ENCODE peak calls at places on chromosomes 7 and 10, in five cellular contexts. J, B, O, A and Y are unnamed samples.

GRCh38 chr10:45354261-45354660 is 19.8 kb upstream of the ALOX5 start:
- DNase-seq in A (no peak), B (no peak), O (no peak), J (no peak), Y (no peak)

GRCh38 chr7:36794689-36795088 is 70.4 kb upstream of the AOAH start:
- DNase-seq in J (no peak), B (no peak), O (no peak), A (no peak), Y (no peak)

GRCh38 chr10:77943086-77943901 is 16.7 kb upstream of the DLG5 start:
- DNase-seq in O (no peak), J (no peak), B (peak; percentile 72), A (peak; percentile 77), Y (no peak)

GRCh38 chr7:82050792-82051191 is 280.9 kb upstream of the HGF start:
- DNase-seq in J (peak; percentile 23), A (peak; percentile 86), B (peak; percentile 23), O (no peak), Y (no peak)

GRCh38 chr10:70508912-70509366 is 30.4 kb downstream of the PALD1 start:
- DNase-seq in J (peak; percentile 53), B (peak; percentile 34), O (peak; percentile 63), A (peak; percentile 68), Y (no peak)

GRCh38 chr7:110595694-110596093 is 495.2 kb upstream of the LRRN3 start:
- DNase-seq in B (no peak), J (peak; percentile 38), A (no peak), O (peak; percentile 8), Y (no peak)

GRCh38 chr7:94053532-94053931 is 49.4 kb upstream of the BET1 start:
- DNase-seq in O (no peak), A (no peak), B (no peak), J (no peak), Y (peak; percentile 3)

GRCh38 chr7:1447112-1447511 is 12.2 kb downstream of the MICALL2 start:
- DNase-seq in B (no peak), A (no peak), O (no peak), J (no peak), Y (no peak)

GRCh38 chr7:31562002-31562401 is 48.1 kb downstream of the ITPRID1 start:
- DNase-seq in O (no peak), A (no peak), J (no peak), B (no peak), Y (no peak)

GRCh38 chr10:47400251-47400650 is 16.2 kb upstream of the ZNF488 start:
- DNase-seq in A (no peak), B (no peak), J (no peak), O (no peak), Y (no peak)

GRCh38 chr10:1372212-1372611 is 316.0 kb downstream of the WDR37 start:
- DNase-seq in O (no peak), J (no peak), B (no peak), A (no peak), Y (no peak)

GRCh38 chr7:92135490-92135889 is 1.2 kb upstream of the CYP51A1 start:
- DNase-seq in B (peak; percentile 54), O (peak; percentile 28), A (peak; percentile 27), J (no peak), Y (no peak)

GRCh38 chr10:119045561-119045960 is 16.0 kb downstream of the NANOS1 start:
- DNase-seq in B (no peak), J (no peak), O (no peak), A (no peak), Y (no peak)

GRCh38 chr10:76306859-76307258 is 875.4 kb downstream of the LRMDA start:
- DNase-seq in B (no peak), O (no peak), A (peak; percentile 38), J (no peak), Y (no peak)

GRCh38 chr10:76309744-76310441 is 878.5 kb downstream of the LRMDA start:
- DNase-seq in O (no peak), J (no peak), A (no peak), B (no peak), Y (no peak)

GRCh38 chr10:76311752-76312699 is 880.6 kb downstream of the LRMDA start:
- DNase-seq in O (peak; percentile 79), J (peak; percentile 49), B (peak; percentile 56), A (peak; percentile 44), Y (no peak)

GRCh38 chr10:76308946-76309529 is 877.6 kb downstream of the LRMDA start:
- DNase-seq in O (peak; percentile 85), J (no peak), A (no peak), B (no peak), Y (no peak)

GRCh38 chr10:76310681-76311080 is 879.3 kb downstream of the LRMDA start:
- DNase-seq in J (no peak), B (no peak), O (no peak), A (no peak), Y (no peak)
- H3K4me3 ChIP-seq in J (no peak overlapping the region), B (no peak overlapping the region), O (no peak overlapping the region), A (no peak overlapping the region), Y (no peak overlapping the region)

GRCh38 chr7:33128990-33129805 is at the start of gene BBS9:
- DNase-seq in B (peak; percentile 97), J (peak; percentile 96), O (peak; percentile 98), A (peak; percentile 98), Y (peak; percentile 82)
- TF ChIP-seq CTCF in B (no peak), J (no peak), O (peak; percentile 20), A (no peak), Y (no peak)

GRCh38 chr10:75407716-75408511 is 6.3 kb upstream of the ZNF503 start:
- DNase-seq in J (peak; percentile 66), O (peak; percentile 78), B (peak; percentile 65), A (peak; percentile 49), Y (no peak)
- H3K4me3 ChIP-seq in J (peak overlapping the region; percentile 71), O (peak overlapping the region; percentile 87), B (peak overlapping the region; percentile 89), A (peak overlapping the region; percentile 75), Y (peak overlapping the region; percentile 79)

GRCh38 chr10:124632566-124632965 is 111.6 kb downstream of the FAM53B start:
- DNase-seq in J (no peak), A (no peak), O (no peak), B (no peak), Y (no peak)

GRCh38 chr10:124629842-124630241 is 114.3 kb downstream of the FAM53B start:
- DNase-seq in A (no peak), O (no peak), B (no peak), J (no peak), Y (no peak)

GRCh38 chr10:124630551-124630950 is 113.6 kb downstream of the FAM53B start:
- DNase-seq in B (no peak), O (no peak), A (no peak), J (no peak), Y (no peak)

GRCh38 chr10:124629410-124629809 is 114.8 kb downstream of the FAM53B start:
- DNase-seq in B (no peak), O (no peak), A (peak; percentile 43), J (no peak), Y (no peak)

DNA sequence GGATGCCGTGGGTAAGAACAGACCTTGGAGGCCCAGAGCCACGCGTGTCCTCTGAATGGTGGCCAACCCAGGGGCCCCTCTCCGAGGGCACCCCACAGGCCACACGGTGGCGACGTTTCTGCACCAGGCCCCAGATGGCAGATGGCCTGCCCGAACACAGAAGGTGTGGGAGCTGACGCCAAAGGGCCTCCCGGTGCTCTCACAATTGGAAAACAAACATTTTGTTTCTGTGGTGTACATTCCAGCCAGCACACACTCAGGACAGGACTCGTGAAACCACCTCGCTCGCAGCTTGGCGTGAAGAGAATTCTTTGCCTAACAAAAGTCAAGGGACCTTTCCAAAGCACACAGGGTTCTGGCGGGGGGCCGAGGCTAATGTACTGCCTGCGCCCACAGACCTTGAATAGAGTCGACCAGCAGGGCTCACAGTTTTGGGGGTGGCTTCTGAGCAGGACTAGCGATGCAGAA is 112.1 kb downstream of the FAM53B start:
- DNase-seq in A (no peak), O (peak; percentile 54), B (no peak), J (peak; percentile 24), Y (peak; percentile 89)
- TF ChIP-seq CTCF in A (no peak), O (peak; percentile 51), B (peak; percentile 16), J (peak; percentile 27), Y (peak; percentile 64)

DNA sequence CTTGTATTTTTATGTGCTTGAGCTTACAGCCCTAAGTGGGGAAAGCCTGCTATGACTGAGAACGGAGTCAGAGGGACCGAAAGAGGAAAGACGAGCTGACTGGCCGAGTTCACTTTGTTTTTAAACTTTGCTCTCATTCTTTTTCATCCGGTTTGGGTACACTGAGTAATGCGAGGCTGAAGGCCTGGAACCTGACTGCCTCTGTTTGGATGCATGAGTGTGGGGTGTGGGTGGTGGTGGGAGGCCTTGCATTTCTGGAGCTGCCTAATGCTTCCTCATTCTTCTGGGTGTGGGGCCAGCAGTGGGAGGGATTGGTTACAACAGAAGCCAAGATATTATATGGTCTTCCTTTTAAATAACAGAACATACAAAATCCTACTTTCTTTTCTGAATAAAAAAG is 155.5 kb downstream of the BUB3 start:
- DNase-seq in A (no peak), J (no peak), B (no peak), O (no peak), Y (no peak)
- H3K4me3 ChIP-seq in A (no peak overlapping the region), J (no peak overlapping the region), B (no peak overlapping the region), O (no peak overlapping the region), Y (no peak overlapping the region)

GRCh38 chr10:132252412-132252811 is 55.3 kb downstream of the STK32C start:
- DNase-seq in O (no peak), A (no peak), B (no peak), J (no peak), Y (no peak)
- TF ChIP-seq CTCF in O (peak; percentile 24), A (no peak), B (no peak), J (peak; percentile 9), Y (no peak)

DNA sequence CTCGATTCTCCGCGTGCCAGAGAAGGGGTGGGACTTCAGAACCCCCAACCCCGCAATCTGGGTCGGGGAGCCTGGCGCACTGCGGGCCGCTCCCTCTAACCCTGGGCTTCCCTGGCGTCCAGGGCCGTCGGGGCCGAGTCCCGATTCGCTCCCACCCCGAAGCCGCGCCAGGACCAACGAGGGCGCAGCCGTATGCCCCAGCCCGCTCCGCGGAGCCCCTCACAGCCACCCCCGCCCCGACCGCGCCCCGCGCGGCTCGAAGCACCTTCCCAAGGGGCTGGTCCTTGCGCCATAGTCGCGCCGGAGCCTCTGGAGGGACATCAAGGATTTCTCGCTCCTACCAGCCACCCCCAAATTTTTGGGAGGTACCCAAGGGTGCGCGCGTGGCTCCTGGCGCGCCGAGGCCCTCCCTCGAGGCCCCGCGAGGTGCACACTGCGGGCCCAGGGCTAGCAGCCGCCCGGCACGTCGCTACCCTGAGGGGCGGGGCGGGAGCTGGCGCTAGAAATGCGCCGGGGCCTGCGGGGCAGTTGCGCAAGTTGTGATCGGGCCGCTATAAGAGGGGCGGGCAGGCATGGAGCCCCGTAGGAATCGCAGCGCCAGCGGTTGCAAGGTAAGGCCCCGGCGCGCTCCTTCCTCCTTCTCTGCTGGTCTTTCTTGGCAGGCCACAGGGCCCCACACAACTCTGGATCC is at the start of gene LEP:
- DNase-seq in A (no peak), J (no peak), O (no peak), B (no peak), Y (no peak)
- H3K4me3 ChIP-seq in A (no peak within 1 kb of the TSS), J (no peak within 1 kb of the TSS), O (no peak within 1 kb of the TSS), B (no peak within 1 kb of the TSS), Y (no peak within 1 kb of the TSS)

GRCh38 chr7:98922392-98923107 is 44.2 kb downstream of the TRRAP start:
- DNase-seq in O (no peak), J (no peak), B (peak; percentile 56), A (peak; percentile 81), Y (peak; percentile 89)
- TF ChIP-seq CTCF in O (no peak), J (no peak), B (peak; percentile 23), A (no peak), Y (peak; percentile 70)

GRCh38 chr10:76884673-76885275 is 752.8 kb downstream of the KCNMA1 start:
- DNase-seq in A (no peak), J (no peak), B (no peak), O (no peak), Y (no peak)
- H3K4me3 ChIP-seq in A (no peak overlapping the region), J (no peak overlapping the region), B (no peak overlapping the region), O (no peak overlapping the region), Y (no peak overlapping the region)